ENCODE peak calls at places on chromosomes 16 and 17, in eight cellular contexts. G is BE2C, A is SJCRH30, J is heart left ventricle, Q is spleen, K is left lung, B is testis, E is hepatocyte. Z is an unnamed sample.

GRCh38 chr17:8430966-8431365 is 4.7 kb upstream of the NDEL1 start:
- DNase-seq in G (peak; percentile 43), A (no peak), J (peak; percentile 75), Q (no peak), K (no peak), B (no peak), E (no peak), Z (no peak)

GRCh38 chr17:15944720-15945492 is at the start of gene ADORA2B:
- DNase-seq in G (peak; percentile 68), A (peak; percentile 92), J (peak; percentile 56), Q (peak; percentile 85), K (peak; percentile 73), B (peak; percentile 54), E (peak; percentile 80), Z (no peak)

GRCh38 chr16:80144191-80144590 is 396.6 kb upstream of the DYNLRB2 start:
- DNase-seq in G (no peak), A (no peak), J (no peak), Q (no peak), K (no peak), B (no peak), E (no peak), Z (no peak)

GRCh38 chr17:56603486-56604238 is 10.2 kb downstream of the NOG start:
- DNase-seq in G (no peak), A (peak; percentile 73), J (no peak), Q (no peak), K (no peak), B (no peak), E (no peak), Z (no peak)

GRCh38 chr17:16466407-16466806 is 25.6 kb downstream of the LRRC75A start:
- DNase-seq in G (no peak), A (no peak), J (no peak), Q (no peak), K (no peak), B (no peak), E (peak; percentile 55), Z (no peak)

GRCh38 chr17:58308173-58308984 is 20.2 kb downstream of the TSPOAP1 start:
- DNase-seq in G (peak; percentile 62), A (no peak), J (no peak), Q (peak; percentile 77), K (no peak), B (no peak), E (no peak), Z (peak; percentile 64)

GRCh38 chr16:66936462-66936861 is 1.1 kb downstream of the CES2 start:
- DNase-seq in G (no peak), A (no peak), J (peak; percentile 66), Q (no peak), K (no peak), B (no peak), E (no peak), Z (no peak)

GRCh38 chr16:88835818-88836217 is 20.9 kb downstream of the GALNS start:
- DNase-seq in G (no peak), A (no peak), J (no peak), Q (no peak), K (no peak), B (no peak), E (no peak), Z (no peak)

GRCh38 chr17:77377836-77378235 is 237.1 kb downstream of the SEC14L1 start:
- DNase-seq in G (no peak), A (no peak), J (no peak), Q (no peak), K (no peak), B (no peak), E (no peak), Z (no peak)

GRCh38 chr16:77760800-77761199 is 27.6 kb upstream of the VAT1L start:
- DNase-seq in G (no peak), A (no peak), J (no peak), Q (no peak), K (no peak), B (no peak), E (no peak), Z (no peak)

GRCh38 chr17:39927101-39927927 is at the start of the genes LRRC3C and ORMDL3:
- DNase-seq in G (peak; percentile 96), A (peak; percentile 93), J (peak; percentile 95), Q (peak; percentile 97), K (peak; percentile 95), B (peak; percentile 95), E (peak; percentile 98), Z (peak; percentile 86)
- H3K4me1 ChIP-seq in G (peaks cover 20% of the 10 kb centered on the region), A (peaks cover 14% of the 10 kb centered on the region), J (peaks cover 16% of the 10 kb centered on the region), Q (peaks cover 72% of the 10 kb centered on the region), K (peaks cover 66% of the 10 kb centered on the region), B (peaks cover 18% of the 10 kb centered on the region), E (peaks cover 20% of the 10 kb centered on the region), Z (peaks cover 19% of the 10 kb centered on the region)

GRCh38 chr17:36602030-36602737 is 801 bp downstream of the MRM1 start:
- DNase-seq in G (no peak), A (peak; percentile 33), J (no peak), Q (peak; percentile 80), K (no peak), B (no peak), E (peak; percentile 40), Z (peak; percentile 61)

GRCh38 chr17:36600477-36600876 is 906 bp upstream of the MRM1 start:
- DNase-seq in G (no peak), A (no peak), J (no peak), Q (no peak), K (no peak), B (no peak), E (no peak), Z (no peak)

GRCh38 chr17:36600936-36601302 is 464 bp upstream of the MRM1 start:
- DNase-seq in G (no peak), A (no peak), J (no peak), Q (no peak), K (no peak), B (peak; percentile 25), E (peak; percentile 37), Z (no peak)

GRCh38 chr17:36601303-36602029 is at the start of gene MRM1:
- DNase-seq in G (peak; percentile 97), A (peak; percentile 97), J (peak; percentile 96), Q (peak; percentile 97), K (peak; percentile 95), B (peak; percentile 96), E (peak; percentile 96), Z (peak; percentile 92)

GRCh38 chr17:36602924-36603384 is 1.6 kb downstream of the MRM1 start:
- DNase-seq in G (peak; percentile 81), A (peak; percentile 83), J (no peak), Q (peak; percentile 28), K (no peak), B (peak; percentile 72), E (peak; percentile 80), Z (no peak)
- H3K4me3 ChIP-seq in G (peak overlapping the region; percentile 91), A (peak overlapping the region; percentile 83), J (peak overlapping the region; percentile 96), Q (peak overlapping the region; percentile 100), K (peak overlapping the region; percentile 99), B (peak overlapping the region; percentile 68), E (peak overlapping the region; percentile 36), Z (peak overlapping the region; percentile 78)

GRCh38 chr17:19365833-19366636 is 3.5 kb upstream of the B9D1 start:
- DNase-seq in G (no peak), A (peak; percentile 7), J (no peak), Q (peak; percentile 39), K (peak; percentile 21), B (no peak), E (no peak), Z (peak; percentile 27)
- H3K4me1 ChIP-seq in G (no peaks in the 10 kb centered on the region), A (peaks cover 35% of the 10 kb centered on the region), J (peaks cover 24% of the 10 kb centered on the region), Q (peaks cover 36% of the 10 kb centered on the region), K (peaks cover 36% of the 10 kb centered on the region), B (peaks cover 12% of the 10 kb centered on the region), E (peaks cover 12% of the 10 kb centered on the region), Z (no peaks in the 10 kb centered on the region)

GRCh38 chr16:56981729-56982271 is 7.6 kb upstream of the NLRC5 start:
- DNase-seq in G (no peak), A (no peak), J (no peak), Q (peak; percentile 59), K (no peak), B (no peak), E (no peak), Z (no peak)
- H3K4me3 ChIP-seq in G (no peak overlapping the region), A (no peak overlapping the region), J (no peak overlapping the region), Q (no peak overlapping the region), K (no peak overlapping the region), B (no peak overlapping the region), E (no peak overlapping the region), Z (no peak overlapping the region)

Z was measured in RWPE2.